ENCODE peak calls at places on chromosomes 12 and 14, in four cellular contexts. One of them, this sample, is unnamed.

GRCh38 chr12:50234347-50234746 is 49.0 kb downstream of the LIMA1 start:
- ATAC-seq in activated CD8-positive, alpha-beta T cell treated with anti-CD3 and anti-CD28 coated beads, Interleukin-2, amount 10 ng/mL, durations not matched to agents 7 days and 5 days: peak; percentile 49
- ATAC-seq in left ventricle myocardium superior: no peak
- ATAC-seq in Right ventricle myocardium superior: no peak
- ATAC-seq in this sample: no peak

GRCh38 chr12:122014781-122015180 is 6.9 kb upstream of the BCL7A start:
- ATAC-seq in activated CD8-positive, alpha-beta T cell treated with anti-CD3 and anti-CD28 coated beads, Interleukin-2, amount 10 ng/mL, durations not matched to agents 7 days and 5 days: no peak
- ATAC-seq in left ventricle myocardium superior: no peak
- ATAC-seq in Right ventricle myocardium superior: no peak
- ATAC-seq in this sample: no peak

GRCh38 chr12:123270380-123271181 is 1.1 kb downstream of the CDK2AP1 start:
- ATAC-seq in activated CD8-positive, alpha-beta T cell treated with anti-CD3 and anti-CD28 coated beads, Interleukin-2, amount 10 ng/mL, durations not matched to agents 7 days and 5 days: peak; percentile 12
- ATAC-seq in left ventricle myocardium superior: peak; percentile 9
- ATAC-seq in Right ventricle myocardium superior: peak; percentile 11
- ATAC-seq in this sample: no peak

GRCh38 chr12:103947871-103948555 is 17.7 kb upstream of the TDG start:
- ATAC-seq in activated CD8-positive, alpha-beta T cell treated with anti-CD3 and anti-CD28 coated beads, Interleukin-2, amount 10 ng/mL, durations not matched to agents 7 days and 5 days: no peak
- ATAC-seq in left ventricle myocardium superior: no peak
- ATAC-seq in Right ventricle myocardium superior: no peak
- ATAC-seq in this sample: no peak

GRCh38 chr12:130932061-130932650 is 21.6 kb upstream of the ADGRD1 start:
- ATAC-seq in activated CD8-positive, alpha-beta T cell treated with anti-CD3 and anti-CD28 coated beads, Interleukin-2, amount 10 ng/mL, durations not matched to agents 7 days and 5 days: no peak
- ATAC-seq in left ventricle myocardium superior: peak; percentile 35
- ATAC-seq in Right ventricle myocardium superior: peak; percentile 14
- ATAC-seq in this sample: no peak

GRCh38 chr14:34078117-34078743 is 127.4 kb upstream of the EGLN3 start:
- ATAC-seq in activated CD8-positive, alpha-beta T cell treated with anti-CD3 and anti-CD28 coated beads, Interleukin-2, amount 10 ng/mL, durations not matched to agents 7 days and 5 days: no peak
- ATAC-seq in left ventricle myocardium superior: no peak
- ATAC-seq in Right ventricle myocardium superior: no peak
- ATAC-seq in this sample: no peak

GRCh38 chr12:21528953-21529352 is 2.9 kb downstream of the SPX start:
- ATAC-seq in activated CD8-positive, alpha-beta T cell treated with anti-CD3 and anti-CD28 coated beads, Interleukin-2, amount 10 ng/mL, durations not matched to agents 7 days and 5 days: no peak
- ATAC-seq in left ventricle myocardium superior: peak; percentile 68
- ATAC-seq in Right ventricle myocardium superior: peak; percentile 69
- ATAC-seq in this sample: no peak

GRCh38 chr12:124621296-124621660 is 53.9 kb upstream of the NCOR2 start:
- ATAC-seq in activated CD8-positive, alpha-beta T cell treated with anti-CD3 and anti-CD28 coated beads, Interleukin-2, amount 10 ng/mL, durations not matched to agents 7 days and 5 days: no peak
- ATAC-seq in left ventricle myocardium superior: peak; percentile 87
- ATAC-seq in Right ventricle myocardium superior: peak; percentile 86
- ATAC-seq in this sample: peak; percentile 91

GRCh38 chr12:46177020-46177419 is 91.8 kb downstream of the SLC38A1 start:
- ATAC-seq in activated CD8-positive, alpha-beta T cell treated with anti-CD3 and anti-CD28 coated beads, Interleukin-2, amount 10 ng/mL, durations not matched to agents 7 days and 5 days: no peak
- ATAC-seq in left ventricle myocardium superior: no peak
- ATAC-seq in Right ventricle myocardium superior: no peak
- ATAC-seq in this sample: no peak

GRCh38 chr14:62674833-62675232 is 370.4 kb downstream of the KCNH5 start:
- ATAC-seq in activated CD8-positive, alpha-beta T cell treated with anti-CD3 and anti-CD28 coated beads, Interleukin-2, amount 10 ng/mL, durations not matched to agents 7 days and 5 days: no peak
- ATAC-seq in left ventricle myocardium superior: no peak
- ATAC-seq in Right ventricle myocardium superior: no peak
- ATAC-seq in this sample: no peak

GRCh38 chr12:452667-453210 is 7.0 kb upstream of the B4GALNT3 start:
- ATAC-seq in activated CD8-positive, alpha-beta T cell treated with anti-CD3 and anti-CD28 coated beads, Interleukin-2, amount 10 ng/mL, durations not matched to agents 7 days and 5 days: no peak
- ATAC-seq in left ventricle myocardium superior: no peak
- ATAC-seq in Right ventricle myocardium superior: no peak
- ATAC-seq in this sample: no peak

GRCh38 chr12:101019667-101020066 is 190.4 kb downstream of the SLC5A8 start:
- ATAC-seq in activated CD8-positive, alpha-beta T cell treated with anti-CD3 and anti-CD28 coated beads, Interleukin-2, amount 10 ng/mL, durations not matched to agents 7 days and 5 days: no peak
- ATAC-seq in left ventricle myocardium superior: no peak
- ATAC-seq in Right ventricle myocardium superior: no peak
- ATAC-seq in this sample: no peak

GRCh38 chr12:64900540-64900939 is 76.1 kb downstream of the TBC1D30 start:
- ATAC-seq in activated CD8-positive, alpha-beta T cell treated with anti-CD3 and anti-CD28 coated beads, Interleukin-2, amount 10 ng/mL, durations not matched to agents 7 days and 5 days: no peak
- ATAC-seq in left ventricle myocardium superior: peak; percentile 53
- ATAC-seq in Right ventricle myocardium superior: peak; percentile 68
- ATAC-seq in this sample: no peak

GRCh38 chr14:71931492-71932228 is 569 bp upstream of the RGS6 start:
- ATAC-seq in activated CD8-positive, alpha-beta T cell treated with anti-CD3 and anti-CD28 coated beads, Interleukin-2, amount 10 ng/mL, durations not matched to agents 7 days and 5 days: peak; percentile 30
- ATAC-seq in left ventricle myocardium superior: peak; percentile 66
- ATAC-seq in Right ventricle myocardium superior: peak; percentile 59
- ATAC-seq in this sample: no peak

GRCh38 chr14:68492889-68493288 is 300.0 kb downstream of the ZFP36L1 start:
- ATAC-seq in activated CD8-positive, alpha-beta T cell treated with anti-CD3 and anti-CD28 coated beads, Interleukin-2, amount 10 ng/mL, durations not matched to agents 7 days and 5 days: no peak
- ATAC-seq in left ventricle myocardium superior: no peak
- ATAC-seq in Right ventricle myocardium superior: no peak
- ATAC-seq in this sample: no peak

GRCh38 chr12:29640589-29641345 is 143.0 kb downstream of the TMTC1 start:
- ATAC-seq in activated CD8-positive, alpha-beta T cell treated with anti-CD3 and anti-CD28 coated beads, Interleukin-2, amount 10 ng/mL, durations not matched to agents 7 days and 5 days: no peak
- ATAC-seq in left ventricle myocardium superior: peak; percentile 79
- ATAC-seq in Right ventricle myocardium superior: peak; percentile 77
- ATAC-seq in this sample: peak; percentile 51

GRCh38 chr14:61699092-61699491 is 3.8 kb downstream of the HIF1A start:
- ATAC-seq in activated CD8-positive, alpha-beta T cell treated with anti-CD3 and anti-CD28 coated beads, Interleukin-2, amount 10 ng/mL, durations not matched to agents 7 days and 5 days: no peak
- ATAC-seq in left ventricle myocardium superior: no peak
- ATAC-seq in Right ventricle myocardium superior: no peak
- ATAC-seq in this sample: no peak

GRCh38 chr14:75003250-75004027 is 718 bp downstream of the EIF2B2 start:
- ATAC-seq in activated CD8-positive, alpha-beta T cell treated with anti-CD3 and anti-CD28 coated beads, Interleukin-2, amount 10 ng/mL, durations not matched to agents 7 days and 5 days: no peak
- ATAC-seq in left ventricle myocardium superior: no peak
- ATAC-seq in Right ventricle myocardium superior: no peak
- ATAC-seq in this sample: peak; percentile 4

GRCh38 chr14:24307156-24307574 is 612 bp downstream of the CIDEB start:
- ATAC-seq in activated CD8-positive, alpha-beta T cell treated with anti-CD3 and anti-CD28 coated beads, Interleukin-2, amount 10 ng/mL, durations not matched to agents 7 days and 5 days: no peak
- ATAC-seq in left ventricle myocardium superior: no peak
- ATAC-seq in Right ventricle myocardium superior: no peak
- ATAC-seq in this sample: no peak

GRCh38 chr12:96889273-96889933 is 17.7 kb upstream of the NEDD1 start:
- ATAC-seq in activated CD8-positive, alpha-beta T cell treated with anti-CD3 and anti-CD28 coated beads, Interleukin-2, amount 10 ng/mL, durations not matched to agents 7 days and 5 days: no peak
- ATAC-seq in left ventricle myocardium superior: no peak
- ATAC-seq in Right ventricle myocardium superior: no peak
- ATAC-seq in this sample: no peak

GRCh38 chr14:72154645-72155378 is 222.6 kb downstream of the RGS6 start:
- ATAC-seq in activated CD8-positive, alpha-beta T cell treated with anti-CD3 and anti-CD28 coated beads, Interleukin-2, amount 10 ng/mL, durations not matched to agents 7 days and 5 days: no peak
- ATAC-seq in left ventricle myocardium superior: peak; percentile 43
- ATAC-seq in Right ventricle myocardium superior: peak; percentile 48
- ATAC-seq in this sample: peak; percentile 43

GRCh38 chr12:52371716-52372115 is 4.4 kb upstream of the KRT85 start:
- ATAC-seq in activated CD8-positive, alpha-beta T cell treated with anti-CD3 and anti-CD28 coated beads, Interleukin-2, amount 10 ng/mL, durations not matched to agents 7 days and 5 days: no peak
- ATAC-seq in left ventricle myocardium superior: no peak
- ATAC-seq in Right ventricle myocardium superior: no peak
- ATAC-seq in this sample: no peak

GRCh38 chr12:119179335-119180021 is 747 bp downstream of the HSPB8 start:
- ATAC-seq in activated CD8-positive, alpha-beta T cell treated with anti-CD3 and anti-CD28 coated beads, Interleukin-2, amount 10 ng/mL, durations not matched to agents 7 days and 5 days: no peak
- ATAC-seq in left ventricle myocardium superior: peak; percentile 24
- ATAC-seq in Right ventricle myocardium superior: peak; percentile 14
- ATAC-seq in this sample: no peak

GRCh38 chr12:42936991-42937390 is 347.4 kb upstream of the PRICKLE1 start:
- ATAC-seq in activated CD8-positive, alpha-beta T cell treated with anti-CD3 and anti-CD28 coated beads, Interleukin-2, amount 10 ng/mL, durations not matched to agents 7 days and 5 days: no peak
- ATAC-seq in left ventricle myocardium superior: no peak
- ATAC-seq in Right ventricle myocardium superior: no peak
- ATAC-seq in this sample: no peak

GRCh38 chr14:66315098-66315497 is 171.1 kb upstream of the CCDC196 start:
- ATAC-seq in activated CD8-positive, alpha-beta T cell treated with anti-CD3 and anti-CD28 coated beads, Interleukin-2, amount 10 ng/mL, durations not matched to agents 7 days and 5 days: no peak
- ATAC-seq in left ventricle myocardium superior: no peak
- ATAC-seq in Right ventricle myocardium superior: no peak
- ATAC-seq in this sample: no peak

GRCh38 chr12:57738661-57739237 is at the start of gene AGAP2:
- ATAC-seq in activated CD8-positive, alpha-beta T cell treated with anti-CD3 and anti-CD28 coated beads, Interleukin-2, amount 10 ng/mL, durations not matched to agents 7 days and 5 days: no peak
- ATAC-seq in left ventricle myocardium superior: no peak
- ATAC-seq in Right ventricle myocardium superior: no peak
- ATAC-seq in this sample: no peak

GRCh38 chr12:97968641-97969171 is 506.1 kb downstream of the RMST start:
- ATAC-seq in activated CD8-positive, alpha-beta T cell treated with anti-CD3 and anti-CD28 coated beads, Interleukin-2, amount 10 ng/mL, durations not matched to agents 7 days and 5 days: no peak
- ATAC-seq in left ventricle myocardium superior: no peak
- ATAC-seq in Right ventricle myocardium superior: no peak
- ATAC-seq in this sample: no peak

GRCh38 chr14:54570047-54570446 is 3.1 kb downstream of the SAMD4A start:
- ATAC-seq in activated CD8-positive, alpha-beta T cell treated with anti-CD3 and anti-CD28 coated beads, Interleukin-2, amount 10 ng/mL, durations not matched to agents 7 days and 5 days: no peak
- ATAC-seq in left ventricle myocardium superior: no peak
- ATAC-seq in Right ventricle myocardium superior: no peak
- ATAC-seq in this sample: no peak

GRCh38 chr14:72894623-72895378 is 900 bp upstream of the DPF3 start:
- ATAC-seq in activated CD8-positive, alpha-beta T cell treated with anti-CD3 and anti-CD28 coated beads, Interleukin-2, amount 10 ng/mL, durations not matched to agents 7 days and 5 days: no peak
- ATAC-seq in left ventricle myocardium superior: peak; percentile 65
- ATAC-seq in Right ventricle myocardium superior: peak; percentile 56
- ATAC-seq in this sample: peak; percentile 27